ENCODE peak calls at places on chromosomes 16 and 17, in five cellular contexts. One of them, this sample, is unnamed.

GRCh38 chr17:19648475-19649406 is at the start of gene ALDH3A2:
- DNase-seq in progenitor cell of endocrine pancreas: peak; percentile 95
- DNase-seq in NCI-H82: peak; percentile 99
- DNase-seq in stimulated activated CD4-positive, alpha-beta T cell treated with anti-CD3 and anti-CD28 coated beads, TNF-alpha, amount 100 ng/mL, for 24 hours: peak; percentile 95
- DNase-seq in AML-193: peak; percentile 74
- DNase-seq in this sample: peak; percentile 96

GRCh38 chr17:19725486-19725885 is 9.1 kb upstream of the SLC47A2 start:
- DNase-seq in progenitor cell of endocrine pancreas: no peak
- DNase-seq in NCI-H82: no peak
- DNase-seq in stimulated activated CD4-positive, alpha-beta T cell treated with anti-CD3 and anti-CD28 coated beads, TNF-alpha, amount 100 ng/mL, for 24 hours: no peak
- DNase-seq in AML-193: no peak
- DNase-seq in this sample: no peak

GRCh38 chr17:63369233-63369632 is 76.9 kb downstream of the CYB561 start:
- DNase-seq in progenitor cell of endocrine pancreas: no peak
- DNase-seq in NCI-H82: no peak
- DNase-seq in stimulated activated CD4-positive, alpha-beta T cell treated with anti-CD3 and anti-CD28 coated beads, TNF-alpha, amount 100 ng/mL, for 24 hours: no peak
- DNase-seq in AML-193: no peak
- DNase-seq in this sample: no peak

GRCh38 chr16:68901910-68902309 is 58.6 kb downstream of the TANGO6 start:
- DNase-seq in progenitor cell of endocrine pancreas: no peak
- DNase-seq in NCI-H82: no peak
- DNase-seq in stimulated activated CD4-positive, alpha-beta T cell treated with anti-CD3 and anti-CD28 coated beads, TNF-alpha, amount 100 ng/mL, for 24 hours: no peak
- DNase-seq in AML-193: no peak
- DNase-seq in this sample: no peak

GRCh38 chr17:81459864-81460263 is 52.7 kb downstream of the ACTG1 start:
- DNase-seq in progenitor cell of endocrine pancreas: no peak
- DNase-seq in NCI-H82: no peak
- DNase-seq in stimulated activated CD4-positive, alpha-beta T cell treated with anti-CD3 and anti-CD28 coated beads, TNF-alpha, amount 100 ng/mL, for 24 hours: no peak
- DNase-seq in AML-193: no peak
- DNase-seq in this sample: no peak

GRCh38 chr17:82019905-82020873 is 2.5 kb downstream of the CENPX start:
- DNase-seq in progenitor cell of endocrine pancreas: peak; percentile 65
- DNase-seq in NCI-H82: peak; percentile 84
- DNase-seq in stimulated activated CD4-positive, alpha-beta T cell treated with anti-CD3 and anti-CD28 coated beads, TNF-alpha, amount 100 ng/mL, for 24 hours: peak; percentile 74
- DNase-seq in AML-193: peak; percentile 71
- DNase-seq in this sample: no peak

GRCh38 chr17:58325976-58326468 is 2.6 kb downstream of the TSPOAP1 start:
- DNase-seq in progenitor cell of endocrine pancreas: no peak
- DNase-seq in NCI-H82: peak; percentile 83
- DNase-seq in stimulated activated CD4-positive, alpha-beta T cell treated with anti-CD3 and anti-CD28 coated beads, TNF-alpha, amount 100 ng/mL, for 24 hours: no peak
- DNase-seq in AML-193: peak; percentile 59
- DNase-seq in this sample: peak; percentile 25

GRCh38 chr16:62213763-62214162 is 177.5 kb upstream of the CDH8 start:
- DNase-seq in progenitor cell of endocrine pancreas: no peak
- DNase-seq in NCI-H82: peak; percentile 37
- DNase-seq in stimulated activated CD4-positive, alpha-beta T cell treated with anti-CD3 and anti-CD28 coated beads, TNF-alpha, amount 100 ng/mL, for 24 hours: no peak
- DNase-seq in AML-193: peak; percentile 30
- DNase-seq in this sample: no peak

GRCh38 chr17:69434164-69434579 is 19.7 kb downstream of the MAP2K6 start:
- DNase-seq in progenitor cell of endocrine pancreas: no peak
- DNase-seq in NCI-H82: no peak
- DNase-seq in stimulated activated CD4-positive, alpha-beta T cell treated with anti-CD3 and anti-CD28 coated beads, TNF-alpha, amount 100 ng/mL, for 24 hours: no peak
- DNase-seq in AML-193: no peak
- DNase-seq in this sample: peak; percentile 10

GRCh38 chr16:27275394-27275793 is 6.8 kb upstream of the NSMCE1 start:
- DNase-seq in progenitor cell of endocrine pancreas: no peak
- DNase-seq in NCI-H82: no peak
- DNase-seq in stimulated activated CD4-positive, alpha-beta T cell treated with anti-CD3 and anti-CD28 coated beads, TNF-alpha, amount 100 ng/mL, for 24 hours: no peak
- DNase-seq in AML-193: no peak
- DNase-seq in this sample: no peak

GRCh38 chr17:12545877-12546513 is 119.7 kb upstream of the MYOCD start:
- DNase-seq in progenitor cell of endocrine pancreas: no peak
- DNase-seq in NCI-H82: peak; percentile 82
- DNase-seq in stimulated activated CD4-positive, alpha-beta T cell treated with anti-CD3 and anti-CD28 coated beads, TNF-alpha, amount 100 ng/mL, for 24 hours: no peak
- DNase-seq in AML-193: no peak
- DNase-seq in this sample: peak; percentile 56

GRCh38 chr17:83079340-83079747 is at the start of gene METRNL:
- DNase-seq in progenitor cell of endocrine pancreas: peak; percentile 58
- DNase-seq in NCI-H82: peak; percentile 64
- DNase-seq in stimulated activated CD4-positive, alpha-beta T cell treated with anti-CD3 and anti-CD28 coated beads, TNF-alpha, amount 100 ng/mL, for 24 hours: peak; percentile 57
- DNase-seq in AML-193: peak; percentile 66
- DNase-seq in this sample: peak; percentile 29

GRCh38 chr17:42031584-42031983 is 11.7 kb downstream of the NKIRAS2 start:
- DNase-seq in progenitor cell of endocrine pancreas: no peak
- DNase-seq in NCI-H82: no peak
- DNase-seq in stimulated activated CD4-positive, alpha-beta T cell treated with anti-CD3 and anti-CD28 coated beads, TNF-alpha, amount 100 ng/mL, for 24 hours: no peak
- DNase-seq in AML-193: no peak
- DNase-seq in this sample: no peak

GRCh38 chr16:82404586-82405315 is 222.0 kb upstream of the CDH13 start:
- DNase-seq in progenitor cell of endocrine pancreas: no peak
- DNase-seq in NCI-H82: no peak
- DNase-seq in stimulated activated CD4-positive, alpha-beta T cell treated with anti-CD3 and anti-CD28 coated beads, TNF-alpha, amount 100 ng/mL, for 24 hours: no peak
- DNase-seq in AML-193: no peak
- DNase-seq in this sample: no peak

GRCh38 chr16:72024862-72025382 is 16.4 kb downstream of the DHODH start:
- DNase-seq in progenitor cell of endocrine pancreas: no peak
- DNase-seq in NCI-H82: no peak
- DNase-seq in stimulated activated CD4-positive, alpha-beta T cell treated with anti-CD3 and anti-CD28 coated beads, TNF-alpha, amount 100 ng/mL, for 24 hours: no peak
- DNase-seq in AML-193: no peak
- DNase-seq in this sample: no peak

GRCh38 chr17:35147313-35147982 is at the start of gene UNC45B:
- DNase-seq in progenitor cell of endocrine pancreas: no peak
- DNase-seq in NCI-H82: no peak
- DNase-seq in stimulated activated CD4-positive, alpha-beta T cell treated with anti-CD3 and anti-CD28 coated beads, TNF-alpha, amount 100 ng/mL, for 24 hours: no peak
- DNase-seq in AML-193: no peak
- DNase-seq in this sample: no peak

GRCh38 chr17:19757536-19758180 is 9.6 kb upstream of the ALDH3A1 start:
- DNase-seq in progenitor cell of endocrine pancreas: no peak
- DNase-seq in NCI-H82: no peak
- DNase-seq in stimulated activated CD4-positive, alpha-beta T cell treated with anti-CD3 and anti-CD28 coated beads, TNF-alpha, amount 100 ng/mL, for 24 hours: no peak
- DNase-seq in AML-193: no peak
- DNase-seq in this sample: no peak

GRCh38 chr17:72887917-72888316 is 204.6 kb downstream of the SLC39A11 start:
- DNase-seq in progenitor cell of endocrine pancreas: no peak
- DNase-seq in NCI-H82: no peak
- DNase-seq in stimulated activated CD4-positive, alpha-beta T cell treated with anti-CD3 and anti-CD28 coated beads, TNF-alpha, amount 100 ng/mL, for 24 hours: no peak
- DNase-seq in AML-193: no peak
- DNase-seq in this sample: no peak

GRCh38 chr17:45430738-45431530 is 1.7 kb downstream of the ARHGAP27 start:
- DNase-seq in progenitor cell of endocrine pancreas: peak; percentile 46
- DNase-seq in NCI-H82: no peak
- DNase-seq in stimulated activated CD4-positive, alpha-beta T cell treated with anti-CD3 and anti-CD28 coated beads, TNF-alpha, amount 100 ng/mL, for 24 hours: peak; percentile 35
- DNase-seq in AML-193: no peak
- DNase-seq in this sample: no peak

GRCh38 chr17:29243792-29244191 is 2.9 kb upstream of the CRYBA1 start:
- DNase-seq in progenitor cell of endocrine pancreas: no peak
- DNase-seq in NCI-H82: peak; percentile 71
- DNase-seq in stimulated activated CD4-positive, alpha-beta T cell treated with anti-CD3 and anti-CD28 coated beads, TNF-alpha, amount 100 ng/mL, for 24 hours: no peak
- DNase-seq in AML-193: peak; percentile 60
- DNase-seq in this sample: no peak

GRCh38 chr17:35345926-35346771 is 27.3 kb downstream of the SLFN11 start:
- DNase-seq in progenitor cell of endocrine pancreas: no peak
- DNase-seq in NCI-H82: no peak
- DNase-seq in stimulated activated CD4-positive, alpha-beta T cell treated with anti-CD3 and anti-CD28 coated beads, TNF-alpha, amount 100 ng/mL, for 24 hours: peak; percentile 19
- DNase-seq in AML-193: peak; percentile 98
- DNase-seq in this sample: no peak

GRCh38 chr17:58403312-58403711 is 14.0 kb downstream of the RNF43 start:
- DNase-seq in progenitor cell of endocrine pancreas: no peak
- DNase-seq in NCI-H82: no peak
- DNase-seq in stimulated activated CD4-positive, alpha-beta T cell treated with anti-CD3 and anti-CD28 coated beads, TNF-alpha, amount 100 ng/mL, for 24 hours: no peak
- DNase-seq in AML-193: no peak
- DNase-seq in this sample: no peak

GRCh38 chr16:66830422-66831404 is at the start of gene NAE1:
- DNase-seq in progenitor cell of endocrine pancreas: peak; percentile 90
- DNase-seq in NCI-H82: peak; percentile 93
- DNase-seq in stimulated activated CD4-positive, alpha-beta T cell treated with anti-CD3 and anti-CD28 coated beads, TNF-alpha, amount 100 ng/mL, for 24 hours: peak; percentile 86
- DNase-seq in AML-193: peak; percentile 78
- DNase-seq in this sample: peak; percentile 81

GRCh38 chr16:9047689-9048301 is 43.6 kb upstream of the HAPSTR1 start:
- DNase-seq in progenitor cell of endocrine pancreas: no peak
- DNase-seq in NCI-H82: peak; percentile 60
- DNase-seq in stimulated activated CD4-positive, alpha-beta T cell treated with anti-CD3 and anti-CD28 coated beads, TNF-alpha, amount 100 ng/mL, for 24 hours: peak; percentile 57
- DNase-seq in AML-193: peak; percentile 80
- DNase-seq in this sample: peak; percentile 74

GRCh38 chr16:85086347-85087291 is 25.7 kb downstream of the CIBAR2 start:
- DNase-seq in progenitor cell of endocrine pancreas: peak; percentile 52
- DNase-seq in NCI-H82: peak; percentile 88
- DNase-seq in stimulated activated CD4-positive, alpha-beta T cell treated with anti-CD3 and anti-CD28 coated beads, TNF-alpha, amount 100 ng/mL, for 24 hours: peak; percentile 75
- DNase-seq in AML-193: peak; percentile 64
- DNase-seq in this sample: peak; percentile 90

GRCh38 chr17:72502111-72502939 is 381.5 kb downstream of the SOX9 start:
- DNase-seq in progenitor cell of endocrine pancreas: no peak
- DNase-seq in NCI-H82: no peak
- DNase-seq in stimulated activated CD4-positive, alpha-beta T cell treated with anti-CD3 and anti-CD28 coated beads, TNF-alpha, amount 100 ng/mL, for 24 hours: no peak
- DNase-seq in AML-193: no peak
- DNase-seq in this sample: no peak

GRCh38 chr16:25187491-25187795 is 29.3 kb upstream of the AQP8 start:
- DNase-seq in progenitor cell of endocrine pancreas: no peak
- DNase-seq in NCI-H82: no peak
- DNase-seq in stimulated activated CD4-positive, alpha-beta T cell treated with anti-CD3 and anti-CD28 coated beads, TNF-alpha, amount 100 ng/mL, for 24 hours: no peak
- DNase-seq in AML-193: no peak
- DNase-seq in this sample: peak; percentile 88

GRCh38 chr16:48494742-48495141 is 109.5 kb upstream of the SIAH1 start:
- DNase-seq in progenitor cell of endocrine pancreas: no peak
- DNase-seq in NCI-H82: no peak
- DNase-seq in stimulated activated CD4-positive, alpha-beta T cell treated with anti-CD3 and anti-CD28 coated beads, TNF-alpha, amount 100 ng/mL, for 24 hours: no peak
- DNase-seq in AML-193: no peak
- DNase-seq in this sample: no peak

GRCh38 chr16:88538366-88539060 is 31.7 kb upstream of the ZC3H18 start:
- DNase-seq in progenitor cell of endocrine pancreas: no peak
- DNase-seq in NCI-H82: no peak
- DNase-seq in stimulated activated CD4-positive, alpha-beta T cell treated with anti-CD3 and anti-CD28 coated beads, TNF-alpha, amount 100 ng/mL, for 24 hours: no peak
- DNase-seq in AML-193: no peak
- DNase-seq in this sample: no peak

GRCh38 chr17:17685775-17686291 is 4.6 kb downstream of the RAI1 start:
- DNase-seq in progenitor cell of endocrine pancreas: no peak
- DNase-seq in NCI-H82: no peak
- DNase-seq in stimulated activated CD4-positive, alpha-beta T cell treated with anti-CD3 and anti-CD28 coated beads, TNF-alpha, amount 100 ng/mL, for 24 hours: no peak
- DNase-seq in AML-193: no peak
- DNase-seq in this sample: no peak

GRCh38 chr16:56547949-56548567 is 16.8 kb upstream of the MT4 start:
- DNase-seq in progenitor cell of endocrine pancreas: no peak
- DNase-seq in NCI-H82: peak; percentile 1
- DNase-seq in stimulated activated CD4-positive, alpha-beta T cell treated with anti-CD3 and anti-CD28 coated beads, TNF-alpha, amount 100 ng/mL, for 24 hours: no peak
- DNase-seq in AML-193: no peak
- DNase-seq in this sample: no peak